ENCODE peak calls at places on chromosomes 3 and 15, in nine cellular contexts. One of them, this sample, is unnamed.

GRCh38 chr3:62574499-62574898 is 201.1 kb upstream of the FEZF2 start:
- DNase-seq in AG09309: no peak
- DNase-seq in transverse colon: no peak
- DNase-seq in WERI-Rb-1: no peak
- DNase-seq in AG09319: no peak
- DNase-seq in sigmoid colon: no peak
- DNase-seq in cardiac muscle cell: no peak
- DNase-seq in breast epithelium: no peak
- DNase-seq in stomach: no peak
- DNase-seq in this sample: no peak

GRCh38 chr3:71398157-71398836 is 185.2 kb downstream of the FOXP1 start:
- DNase-seq in AG09309: no peak
- DNase-seq in transverse colon: no peak
- DNase-seq in WERI-Rb-1: no peak
- DNase-seq in AG09319: no peak
- DNase-seq in sigmoid colon: no peak
- DNase-seq in cardiac muscle cell: no peak
- DNase-seq in breast epithelium: no peak
- DNase-seq in stomach: no peak
- DNase-seq in this sample: no peak

GRCh38 chr15:57506422-57506821 is 85.3 kb upstream of the MYZAP start:
- DNase-seq in AG09309: no peak
- DNase-seq in transverse colon: no peak
- DNase-seq in WERI-Rb-1: peak
- DNase-seq in AG09319: no peak
- DNase-seq in sigmoid colon: no peak
- DNase-seq in cardiac muscle cell: peak
- DNase-seq in breast epithelium: no peak
- DNase-seq in stomach: no peak
- DNase-seq in this sample: no peak

GRCh38 chr15:64987136-64987535 is 2.6 kb downstream of the SPG21 start:
- DNase-seq in AG09309: no peak
- DNase-seq in transverse colon: no peak
- DNase-seq in WERI-Rb-1: no peak
- DNase-seq in AG09319: no peak
- DNase-seq in sigmoid colon: no peak
- DNase-seq in cardiac muscle cell: no peak
- DNase-seq in breast epithelium: no peak
- DNase-seq in stomach: no peak
- DNase-seq in this sample: no peak

GRCh38 chr3:107942244-107942643 is 148.6 kb downstream of the CD47 start:
- DNase-seq in AG09309: no peak
- DNase-seq in transverse colon: no peak
- DNase-seq in WERI-Rb-1: no peak
- DNase-seq in AG09319: no peak
- DNase-seq in sigmoid colon: no peak
- DNase-seq in cardiac muscle cell: no peak
- DNase-seq in breast epithelium: no peak
- DNase-seq in stomach: no peak
- DNase-seq in this sample: no peak

GRCh38 chr3:124584552-124585391 is 145.5 kb upstream of the UMPS start:
- DNase-seq in AG09309: no peak
- DNase-seq in transverse colon: peak
- DNase-seq in WERI-Rb-1: peak
- DNase-seq in AG09319: no peak
- DNase-seq in sigmoid colon: peak
- DNase-seq in cardiac muscle cell: peak
- DNase-seq in breast epithelium: peak
- DNase-seq in stomach: peak
- DNase-seq in this sample: peak

GRCh38 chr15:94300612-94301011 is 69.3 kb downstream of the MCTP2 start:
- DNase-seq in AG09309: no peak
- DNase-seq in transverse colon: no peak
- DNase-seq in WERI-Rb-1: no peak
- DNase-seq in AG09319: no peak
- DNase-seq in sigmoid colon: no peak
- DNase-seq in cardiac muscle cell: no peak
- DNase-seq in breast epithelium: no peak
- DNase-seq in stomach: no peak
- DNase-seq in this sample: no peak

GRCh38 chr3:160447544-160447943 is 2.0 kb downstream of the TRIM59 start:
- DNase-seq in AG09309: no peak
- DNase-seq in transverse colon: no peak
- DNase-seq in WERI-Rb-1: no peak
- DNase-seq in AG09319: no peak
- DNase-seq in sigmoid colon: no peak
- DNase-seq in cardiac muscle cell: no peak
- DNase-seq in breast epithelium: no peak
- DNase-seq in stomach: no peak
- DNase-seq in this sample: no peak

GRCh38 chr3:194676471-194676870 is 4.5 kb upstream of the LSG1 start:
- DNase-seq in AG09309: no peak
- DNase-seq in transverse colon: no peak
- DNase-seq in WERI-Rb-1: no peak
- DNase-seq in AG09319: no peak
- DNase-seq in sigmoid colon: no peak
- DNase-seq in cardiac muscle cell: no peak
- DNase-seq in breast epithelium: no peak
- DNase-seq in stomach: no peak
- DNase-seq in this sample: peak

GRCh38 chr3:143895805-143896204 is 47.5 kb upstream of the SLC9A9 start:
- DNase-seq in AG09309: no peak
- DNase-seq in transverse colon: no peak
- DNase-seq in WERI-Rb-1: no peak
- DNase-seq in AG09319: no peak
- DNase-seq in sigmoid colon: no peak
- DNase-seq in cardiac muscle cell: peak
- DNase-seq in breast epithelium: no peak
- DNase-seq in stomach: no peak
- DNase-seq in this sample: no peak

GRCh38 chr15:96417760-96418130 is 87.2 kb downstream of the NR2F2 start:
- DNase-seq in AG09309: no peak
- DNase-seq in transverse colon: no peak
- DNase-seq in WERI-Rb-1: no peak
- DNase-seq in AG09319: no peak
- DNase-seq in sigmoid colon: no peak
- DNase-seq in cardiac muscle cell: no peak
- DNase-seq in breast epithelium: no peak
- DNase-seq in stomach: no peak
- DNase-seq in this sample: no peak

GRCh38 chr3:118501152-118501551 is 533.5 kb downstream of the IGSF11 start:
- DNase-seq in AG09309: no peak
- DNase-seq in transverse colon: peak
- DNase-seq in WERI-Rb-1: no peak
- DNase-seq in AG09319: no peak
- DNase-seq in sigmoid colon: peak
- DNase-seq in cardiac muscle cell: peak
- DNase-seq in breast epithelium: no peak
- DNase-seq in stomach: peak
- DNase-seq in this sample: no peak

GRCh38 chr3:186084264-186084663 is 24.6 kb downstream of the ETV5 start:
- DNase-seq in AG09309: no peak
- DNase-seq in transverse colon: no peak
- DNase-seq in WERI-Rb-1: no peak
- DNase-seq in AG09319: no peak
- DNase-seq in sigmoid colon: no peak
- DNase-seq in cardiac muscle cell: no peak
- DNase-seq in breast epithelium: no peak
- DNase-seq in stomach: no peak
- DNase-seq in this sample: no peak

GRCh38 chr3:14000556-14000955 is 120.7 kb upstream of the WNT7A start:
- DNase-seq in AG09309: no peak
- DNase-seq in transverse colon: no peak
- DNase-seq in WERI-Rb-1: no peak
- DNase-seq in AG09319: no peak
- DNase-seq in sigmoid colon: no peak
- DNase-seq in cardiac muscle cell: no peak
- DNase-seq in breast epithelium: no peak
- DNase-seq in stomach: no peak
- DNase-seq in this sample: no peak

GRCh38 chr15:40266828-40267304 is 16.0 kb downstream of the ANKRD63 start:
- DNase-seq in AG09309: peak
- DNase-seq in transverse colon: peak
- DNase-seq in WERI-Rb-1: no peak
- DNase-seq in AG09319: peak
- DNase-seq in sigmoid colon: peak
- DNase-seq in cardiac muscle cell: no peak
- DNase-seq in breast epithelium: no peak
- DNase-seq in stomach: peak
- DNase-seq in this sample: no peak

GRCh38 chr3:23806322-23807160 is 786 bp downstream of the UBE2E1 start:
- DNase-seq in AG09309: no peak
- DNase-seq in transverse colon: peak
- DNase-seq in WERI-Rb-1: peak
- DNase-seq in AG09319: no peak
- DNase-seq in sigmoid colon: peak
- DNase-seq in cardiac muscle cell: peak
- DNase-seq in breast epithelium: no peak
- DNase-seq in stomach: no peak
- DNase-seq in this sample: no peak

DNA sequence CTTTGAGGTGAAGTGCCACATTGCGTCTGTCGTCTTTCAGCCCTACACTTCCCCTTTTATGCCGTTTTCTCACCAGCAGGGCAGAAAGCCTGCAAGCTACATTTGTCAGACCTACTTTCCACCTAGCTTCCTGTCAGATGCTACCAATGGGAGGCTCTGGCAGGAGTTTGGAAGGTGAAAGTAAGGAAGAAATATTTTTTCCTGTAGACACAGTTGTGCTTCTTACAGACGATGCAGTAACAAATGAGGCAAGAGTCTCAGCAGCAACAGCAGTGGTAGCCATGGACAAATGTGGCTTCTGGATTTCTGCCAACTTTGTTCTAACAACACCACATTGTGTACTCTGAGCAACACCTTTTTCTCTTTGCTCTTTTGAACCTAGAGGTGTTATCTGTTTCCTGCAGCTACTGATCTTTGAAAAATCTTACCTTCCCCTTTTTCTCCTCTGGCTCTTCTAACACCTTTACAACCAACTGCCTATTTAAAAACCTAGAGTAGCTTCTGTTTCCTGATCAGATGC is 70.6 kb upstream of the STT3B start:
- DNase-seq in AG09309: no peak
- DNase-seq in transverse colon: peak
- DNase-seq in WERI-Rb-1: no peak
- DNase-seq in AG09319: no peak
- DNase-seq in sigmoid colon: no peak
- DNase-seq in cardiac muscle cell: no peak
- DNase-seq in breast epithelium: no peak
- DNase-seq in stomach: no peak
- DNase-seq in this sample: no peak
- TF ChIP-seq CTCF in AG09309: no peak
- TF ChIP-seq CTCF in transverse colon: peak
- TF ChIP-seq CTCF in WERI-Rb-1: no peak
- TF ChIP-seq CTCF in AG09319: no peak
- TF ChIP-seq CTCF in sigmoid colon: no peak
- TF ChIP-seq CTCF in cardiac muscle cell: no peak
- TF ChIP-seq CTCF in breast epithelium: no peak
- TF ChIP-seq CTCF in stomach: no peak
- TF ChIP-seq CTCF in this sample: no peak

DNA sequence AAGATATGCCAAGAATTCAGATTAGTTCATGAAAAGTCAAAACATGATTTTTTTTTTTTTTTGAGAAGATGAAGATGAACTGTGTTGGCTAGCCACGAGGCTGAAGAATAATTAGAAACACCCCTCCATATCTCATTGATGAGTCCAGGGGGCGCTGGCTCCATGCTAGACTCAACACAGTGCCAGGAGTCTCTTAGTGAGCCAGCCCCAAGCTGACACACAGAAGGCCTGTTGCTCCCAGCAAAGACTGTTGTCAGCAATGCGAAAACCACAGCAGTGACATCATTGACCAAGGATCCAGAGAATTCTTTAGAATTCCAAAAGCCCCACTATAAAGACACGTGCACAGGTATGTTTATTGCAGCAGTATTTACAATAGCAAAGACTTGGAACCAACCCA is 185.2 kb downstream of the ANXA2 start:
- DNase-seq in AG09309: no peak
- DNase-seq in transverse colon: no peak
- DNase-seq in WERI-Rb-1: no peak
- DNase-seq in AG09319: no peak
- DNase-seq in sigmoid colon: no peak
- DNase-seq in cardiac muscle cell: no peak
- DNase-seq in breast epithelium: no peak
- DNase-seq in stomach: no peak
- DNase-seq in this sample: no peak
- TF ChIP-seq CTCF in AG09309: no peak
- TF ChIP-seq CTCF in transverse colon: no peak
- TF ChIP-seq CTCF in WERI-Rb-1: no peak
- TF ChIP-seq CTCF in AG09319: no peak
- TF ChIP-seq CTCF in sigmoid colon: no peak
- TF ChIP-seq CTCF in cardiac muscle cell: no peak
- TF ChIP-seq CTCF in breast epithelium: no peak
- TF ChIP-seq CTCF in stomach: no peak
- TF ChIP-seq CTCF in this sample: no peak

GRCh38 chr15:43218908-43219706 is 1.7 kb downstream of the EPB42 start:
- DNase-seq in AG09309: no peak
- DNase-seq in transverse colon: no peak
- DNase-seq in WERI-Rb-1: peak
- DNase-seq in AG09319: no peak
- DNase-seq in sigmoid colon: no peak
- DNase-seq in cardiac muscle cell: peak
- DNase-seq in breast epithelium: peak
- DNase-seq in stomach: no peak
- DNase-seq in this sample: peak
- TF ChIP-seq CTCF in AG09309: peak
- TF ChIP-seq CTCF in transverse colon: no peak
- TF ChIP-seq CTCF in WERI-Rb-1: peak
- TF ChIP-seq CTCF in AG09319: no peak
- TF ChIP-seq CTCF in sigmoid colon: no peak
- TF ChIP-seq CTCF in cardiac muscle cell: peak
- TF ChIP-seq CTCF in breast epithelium: no peak
- TF ChIP-seq CTCF in stomach: no peak
- TF ChIP-seq CTCF in this sample: no peak

GRCh38 chr15:62616746-62617145 is 425.8 kb upstream of the TPM1 start:
- DNase-seq in AG09309: no peak
- DNase-seq in transverse colon: no peak
- DNase-seq in WERI-Rb-1: peak
- DNase-seq in AG09319: no peak
- DNase-seq in sigmoid colon: no peak
- DNase-seq in cardiac muscle cell: no peak
- DNase-seq in breast epithelium: no peak
- DNase-seq in stomach: no peak
- DNase-seq in this sample: no peak

GRCh38 chr15:62619526-62619925 is 423.0 kb upstream of the TPM1 start:
- DNase-seq in AG09309: no peak
- DNase-seq in transverse colon: no peak
- DNase-seq in WERI-Rb-1: no peak
- DNase-seq in AG09319: no peak
- DNase-seq in sigmoid colon: no peak
- DNase-seq in cardiac muscle cell: no peak
- DNase-seq in breast epithelium: no peak
- DNase-seq in stomach: no peak
- DNase-seq in this sample: no peak

GRCh38 chr15:62619105-62619504 is 423.4 kb upstream of the TPM1 start:
- DNase-seq in AG09309: no peak
- DNase-seq in transverse colon: no peak
- DNase-seq in WERI-Rb-1: no peak
- DNase-seq in AG09319: no peak
- DNase-seq in sigmoid colon: no peak
- DNase-seq in cardiac muscle cell: no peak
- DNase-seq in breast epithelium: no peak
- DNase-seq in stomach: no peak
- DNase-seq in this sample: no peak

GRCh38 chr15:62617741-62618140 is 424.8 kb upstream of the TPM1 start:
- DNase-seq in AG09309: no peak
- DNase-seq in transverse colon: no peak
- DNase-seq in WERI-Rb-1: no peak
- DNase-seq in AG09319: no peak
- DNase-seq in sigmoid colon: no peak
- DNase-seq in cardiac muscle cell: no peak
- DNase-seq in breast epithelium: no peak
- DNase-seq in stomach: no peak
- DNase-seq in this sample: no peak

GRCh38 chr15:62618432-62618831 is 424.1 kb upstream of the TPM1 start:
- DNase-seq in AG09309: peak
- DNase-seq in transverse colon: no peak
- DNase-seq in WERI-Rb-1: no peak
- DNase-seq in AG09319: peak
- DNase-seq in sigmoid colon: no peak
- DNase-seq in cardiac muscle cell: no peak
- DNase-seq in breast epithelium: no peak
- DNase-seq in stomach: no peak
- DNase-seq in this sample: no peak
- TF ChIP-seq CTCF in AG09309: peak
- TF ChIP-seq CTCF in transverse colon: no peak
- TF ChIP-seq CTCF in WERI-Rb-1: no peak
- TF ChIP-seq CTCF in AG09319: peak
- TF ChIP-seq CTCF in sigmoid colon: no peak
- TF ChIP-seq CTCF in cardiac muscle cell: peak
- TF ChIP-seq CTCF in breast epithelium: no peak
- TF ChIP-seq CTCF in stomach: no peak
- TF ChIP-seq CTCF in this sample: no peak

This sample was measured in coronary artery.